ENCODE peak calls at places on chromosome 9, in ten cellular contexts. W is dorsolateral prefrontal cortex; P is fibroblast of lung; K is lung; V is cardiac fibroblast; L is A673; N is mesendoderm; H is NB4; C is CD8-positive, alpha-beta memory T cell; E is ascending aorta. T is an unnamed sample.

GRCh38 chr9:26809795-26810194 is 82.8 kb downstream of the CAAP1 start:
- DNase-seq in L (no peak), P (peak), E (no peak), N (no peak), V (peak), H (no peak), C (no peak), K (no peak), W (no peak), T (no peak)

GRCh38 chr9:20269620-20270019 is 352.7 kb downstream of the MLLT3 start:
- DNase-seq in P (no peak), K (no peak), W (no peak), N (no peak), V (no peak), H (no peak), L (no peak), C (no peak), E (no peak), T (no peak)

GRCh38 chr9:94817291-94818195 is 91.0 kb downstream of the AOPEP start:
- DNase-seq in N (no peak), W (no peak), V (no peak), E (no peak), C (no peak), K (no peak), H (no peak), P (no peak), L (no peak), T (no peak)

GRCh38 chr9:2657427-2657826 is 35.8 kb downstream of the VLDLR start:
- DNase-seq in P (no peak), K (no peak), N (no peak), E (no peak), C (no peak), V (no peak), H (peak), W (no peak), L (no peak), T (peak)

GRCh38 chr9:114221706-114222465 is 66.5 kb downstream of the COL27A1 start:
- DNase-seq in E (no peak), P (peak), W (no peak), H (no peak), L (no peak), K (no peak), C (no peak), N (no peak), V (peak), T (no peak)

GRCh38 chr9:84673806-84674205 is 4.3 kb downstream of the NTRK2 start:
- DNase-seq in P (no peak), C (no peak), W (no peak), L (no peak), N (no peak), H (no peak), K (no peak), V (no peak), E (no peak), T (no peak)

GRCh38 chr9:8733096-8733954 is 933.7 kb upstream of the DMAC1 start:
- DNase-seq in H (no peak), L (peak), C (no peak), W (peak), N (peak), P (peak), E (no peak), V (peak), K (no peak), T (no peak)

GRCh38 chr9:30301271-30301963 is 2083.0 kb upstream of the ACO1 start:
- DNase-seq in N (peak), P (no peak), L (no peak), H (peak), K (no peak), E (no peak), W (no peak), V (no peak), C (no peak), T (no peak)

GRCh38 chr9:88992556-88992955 is 1.3 kb downstream of the S1PR3 start:
- DNase-seq in K (no peak), P (no peak), N (no peak), V (peak), C (no peak), L (no peak), E (no peak), H (no peak), W (no peak), T (no peak)
- H3K4me3 ChIP-seq in K (no peak), P (peak), N (peak), V (peak), C (no peak), L (peak), E (peak), H (peak), W (peak), T (peak)

DNA sequence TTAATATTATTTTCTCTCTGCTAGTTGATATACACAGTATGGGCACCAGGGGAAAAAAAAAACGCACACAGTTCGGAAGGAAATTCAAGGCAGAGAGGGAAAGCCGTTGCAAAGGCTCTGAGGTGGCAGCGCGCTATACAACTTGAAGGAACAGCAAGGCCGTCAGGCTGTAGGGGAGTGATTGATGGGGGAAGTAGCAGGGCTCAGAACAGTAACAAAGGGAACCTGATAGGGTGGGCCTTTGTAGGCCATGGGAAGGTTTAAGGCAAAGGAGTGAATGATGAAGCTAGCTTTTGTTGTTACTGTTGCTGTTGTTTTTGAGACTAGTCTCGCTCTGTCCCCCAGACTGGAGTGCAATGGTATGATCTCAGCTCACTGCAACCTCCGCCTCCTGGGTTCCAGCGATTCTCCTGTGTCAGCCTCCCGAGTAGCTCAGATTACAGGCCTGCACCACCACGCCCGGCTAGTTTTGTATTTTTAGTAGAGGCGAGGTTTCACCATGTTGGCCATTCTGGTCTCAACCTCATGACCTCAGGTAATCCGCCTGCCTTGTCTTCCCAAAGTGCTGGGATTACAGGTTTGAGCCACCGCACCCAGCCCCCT is 27.0 kb downstream of the AQP7 start:
- DNase-seq in C (no peak), W (peak), V (no peak), K (no peak), P (peak), E (no peak), L (no peak), N (peak), H (no peak), T (no peak)
- H3K4me3 ChIP-seq in C (no peak), W (peak), V (no peak), K (no peak), P (no peak), E (peak), L (no peak), N (no peak), H (no peak), T (no peak)

GRCh38 chr9:136436055-136436634 is 3.5 kb downstream of the INPP5E start:
- DNase-seq in K (no peak), N (no peak), H (no peak), W (no peak), C (no peak), E (no peak), P (no peak), V (no peak), L (no peak), T (no peak)
- H3K4me3 ChIP-seq in K (no peak), N (no peak), H (no peak), W (no peak), C (no peak), E (no peak), P (no peak), V (no peak), L (no peak), T (no peak)

GRCh38 chr9:133239533-133240090 is 30.6 kb upstream of the OBP2B start:
- DNase-seq in V (no peak), L (no peak), H (no peak), E (no peak), W (no peak), K (no peak), P (no peak), N (no peak), C (no peak), T (no peak)
- H3K4me3 ChIP-seq in V (no peak), L (no peak), H (no peak), E (no peak), W (no peak), K (no peak), P (no peak), N (no peak), C (no peak), T (no peak)

DNA sequence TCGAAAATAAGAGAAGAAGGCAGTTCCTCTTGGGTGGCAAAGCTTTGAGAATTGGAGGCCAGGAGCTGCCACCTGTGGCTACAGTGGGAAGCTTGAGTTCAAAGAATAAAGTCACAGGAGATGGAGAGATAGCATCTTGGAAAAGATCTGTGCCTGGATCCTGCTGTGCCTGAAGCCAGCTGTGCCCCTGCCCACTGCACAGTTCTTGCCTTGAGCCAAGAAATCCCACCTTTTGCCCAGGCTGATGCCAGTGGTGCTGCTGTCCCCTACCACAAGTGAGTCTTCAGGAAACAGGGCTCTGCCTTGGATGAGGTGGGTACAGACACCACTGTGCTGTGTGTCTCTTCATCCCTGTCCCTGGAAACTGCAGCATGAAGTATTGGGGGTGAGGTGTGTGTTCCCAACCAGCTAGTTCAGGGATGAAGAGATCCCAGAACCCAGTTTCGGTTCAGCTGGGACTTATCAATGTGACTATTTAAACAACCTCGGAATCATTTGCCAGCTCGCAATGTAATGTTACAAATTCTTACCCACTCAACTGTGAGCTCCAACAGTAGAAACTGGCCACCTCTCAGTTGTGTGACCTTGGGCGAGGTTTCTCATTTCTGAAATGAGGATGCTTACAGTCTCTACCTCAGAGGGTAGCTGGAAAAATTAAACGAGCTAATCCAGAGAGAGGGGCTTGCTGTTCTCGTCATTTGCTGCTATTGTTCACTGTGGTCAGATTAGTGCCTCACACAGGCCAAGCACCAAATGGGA is 5.9 kb downstream of the IER5L start:
- DNase-seq in K (no peak), N (no peak), W (no peak), C (no peak), H (no peak), L (no peak), V (no peak), E (no peak), P (no peak), T (no peak)
- H3K4me3 ChIP-seq in K (no peak), N (no peak), W (no peak), C (no peak), H (no peak), L (no peak), V (no peak), E (no peak), P (no peak), T (no peak)

GRCh38 chr9:129752915-129753724 is at the start of gene PTGES:
- DNase-seq in P (peak), E (no peak), W (peak), N (peak), K (peak), L (peak), V (peak), C (peak), H (peak), T (peak)
- H3K4me3 ChIP-seq in P (peak), E (peak), W (peak), N (no peak), K (no peak), L (peak), V (peak), C (no peak), H (no peak), T (no peak)

T was measured in Jurkat, Clone E6-1.